ENCODE peak calls at places on chromosomes 5 and 9, in nine cellular contexts. B, W, D, H, N, K, S, G and Q are unnamed samples. For H3K4me1, the result is how much of the 10 kb centered on the place peaks cover.

GRCh38 chr5:111869681-111870080 is 112.7 kb upstream of the NREP start:
- DNase-seq in B (no peak), W (no peak), D (no peak), H (no peak), N (no peak), K (peak), S (no peak), G (no peak), Q (no peak)

GRCh38 chr5:101977729-101978345 is 318.2 kb downstream of the SLCO4C1 start:
- DNase-seq in B (no peak), W (no peak), D (no peak), H (no peak), N (peak), K (peak), S (peak), G (no peak), Q (no peak)

GRCh38 chr9:83199240-83199639 is 136.3 kb upstream of the RASEF start:
- DNase-seq in B (peak), W (peak), D (peak), H (peak), N (no peak), K (peak), S (peak), G (no peak), Q (no peak)

GRCh38 chr5:45399041-45399440 is 297.1 kb downstream of the HCN1 start:
- DNase-seq in B (no peak), W (no peak), D (no peak), H (no peak), N (no peak), K (no peak), S (no peak), G (no peak), Q (no peak)

GRCh38 chr5:150598821-150599273 is 41.6 kb upstream of the SYNPO start:
- DNase-seq in B (no peak), W (no peak), D (no peak), H (no peak), N (no peak), K (peak), S (no peak), G (no peak), Q (no peak)

GRCh38 chr9:94160594-94161501 is 76.6 kb downstream of the PTPDC1 start:
- DNase-seq in B (no peak), W (no peak), D (no peak), H (no peak), N (no peak), K (no peak), S (no peak), G (no peak), Q (no peak)

GRCh38 chr5:151144922-151145321 is 12.7 kb downstream of the ANXA6 start:
- DNase-seq in B (no peak), W (no peak), D (no peak), H (no peak), N (no peak), K (no peak), S (no peak), G (no peak), Q (no peak)

GRCh38 chr5:67515020-67515689 is 318.6 kb upstream of the CD180 start:
- DNase-seq in B (no peak), W (no peak), D (no peak), H (no peak), N (no peak), K (no peak), S (no peak), G (no peak), Q (no peak)

GRCh38 chr9:123957731-123958130 is 27.8 kb upstream of the DENND1A start:
- DNase-seq in B (no peak), W (no peak), D (no peak), H (no peak), N (no peak), K (no peak), S (no peak), G (no peak), Q (no peak)

GRCh38 chr5:126851441-126852103 is 74.6 kb downstream of the LMNB1 start:
- DNase-seq in B (no peak), W (no peak), D (no peak), H (no peak), N (no peak), K (no peak), S (no peak), G (no peak), Q (no peak)

GRCh38 chr9:93300585-93301081 is 116.7 kb downstream of the WNK2 start:
- DNase-seq in B (peak), W (peak), D (peak), H (peak), N (no peak), K (no peak), S (no peak), G (no peak), Q (no peak)

GRCh38 chr5:132180134-132180745 is 47.4 kb downstream of the P4HA2 start:
- DNase-seq in B (peak), W (no peak), D (peak), H (no peak), N (peak), K (peak), S (peak), G (no peak), Q (no peak)

GRCh38 chr5:73381587-73382411 is 66.8 kb downstream of the FOXD1 start:
- DNase-seq in B (no peak), W (no peak), D (no peak), H (no peak), N (no peak), K (no peak), S (no peak), G (no peak), Q (no peak)

GRCh38 chr5:138353550-138353893 is 1.0 kb downstream of the KDM3B start:
- DNase-seq in B (no peak), W (no peak), D (no peak), H (no peak), N (no peak), K (no peak), S (no peak), G (no peak), Q (no peak)

GRCh38 chr9:76996700-76997099 is 22.8 kb upstream of the FOXB2 start:
- DNase-seq in B (peak), W (no peak), D (peak), H (no peak), N (peak), K (no peak), S (no peak), G (no peak), Q (no peak)

GRCh38 chr5:126053630-126054029 is 369.6 kb upstream of the GRAMD2B start:
- DNase-seq in B (no peak), W (no peak), D (no peak), H (no peak), N (no peak), K (no peak), S (no peak), G (no peak), Q (no peak)

GRCh38 chr9:84514421-84514820 is 155.1 kb upstream of the NTRK2 start:
- DNase-seq in B (no peak), W (no peak), D (peak), H (no peak), N (no peak), K (no peak), S (no peak), G (no peak), Q (no peak)

GRCh38 chr5:79200573-79201183 is 35.3 kb upstream of the JMY start:
- DNase-seq in B (no peak), W (no peak), D (no peak), H (no peak), N (no peak), K (no peak), S (peak), G (no peak), Q (no peak)

GRCh38 chr5:43190755-43191603 is 1.0 kb upstream of the NIM1K start:
- DNase-seq in B (no peak), W (no peak), D (no peak), H (no peak), N (peak), K (no peak), S (no peak), G (no peak), Q (no peak)

GRCh38 chr5:95823738-95824609 is 1.4 kb upstream of the GLRX start:
- DNase-seq in B (peak), W (no peak), D (peak), H (peak), N (peak), K (no peak), S (peak), G (peak), Q (no peak)

GRCh38 chr9:69141851-69142250 is 32.2 kb upstream of the TJP2 start:
- DNase-seq in B (peak), W (no peak), D (no peak), H (no peak), N (no peak), K (no peak), S (no peak), G (no peak), Q (no peak)

DNA sequence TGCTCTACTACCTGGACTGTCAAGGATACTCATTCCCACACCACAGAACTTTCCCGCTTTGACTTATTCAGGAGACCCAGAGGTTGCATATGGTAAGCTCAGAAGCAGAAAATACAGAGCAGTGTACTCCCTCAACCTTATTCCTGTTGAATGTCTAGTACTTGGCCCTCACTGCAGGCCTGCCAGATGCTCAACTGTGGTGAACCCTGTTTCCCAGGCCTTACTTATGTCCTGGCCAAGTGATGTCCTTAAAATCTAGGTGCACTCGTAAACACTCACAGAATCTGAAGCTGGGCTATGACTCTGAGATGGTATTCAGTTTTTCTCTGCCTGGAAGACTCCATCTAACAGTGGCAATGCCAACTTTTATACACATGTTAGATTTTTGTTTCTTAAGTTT is 21.0 kb downstream of the DIAPH1 start:
- DNase-seq in B (no peak), W (no peak), D (no peak), H (no peak), N (no peak), K (no peak), S (no peak), G (no peak), Q (no peak)
- H3K27ac ChIP-seq in B (peak), W (peak), D (no peak), H (no peak), N (no peak), K (no peak), S (no peak), G (peak), Q (peak)

DNA sequence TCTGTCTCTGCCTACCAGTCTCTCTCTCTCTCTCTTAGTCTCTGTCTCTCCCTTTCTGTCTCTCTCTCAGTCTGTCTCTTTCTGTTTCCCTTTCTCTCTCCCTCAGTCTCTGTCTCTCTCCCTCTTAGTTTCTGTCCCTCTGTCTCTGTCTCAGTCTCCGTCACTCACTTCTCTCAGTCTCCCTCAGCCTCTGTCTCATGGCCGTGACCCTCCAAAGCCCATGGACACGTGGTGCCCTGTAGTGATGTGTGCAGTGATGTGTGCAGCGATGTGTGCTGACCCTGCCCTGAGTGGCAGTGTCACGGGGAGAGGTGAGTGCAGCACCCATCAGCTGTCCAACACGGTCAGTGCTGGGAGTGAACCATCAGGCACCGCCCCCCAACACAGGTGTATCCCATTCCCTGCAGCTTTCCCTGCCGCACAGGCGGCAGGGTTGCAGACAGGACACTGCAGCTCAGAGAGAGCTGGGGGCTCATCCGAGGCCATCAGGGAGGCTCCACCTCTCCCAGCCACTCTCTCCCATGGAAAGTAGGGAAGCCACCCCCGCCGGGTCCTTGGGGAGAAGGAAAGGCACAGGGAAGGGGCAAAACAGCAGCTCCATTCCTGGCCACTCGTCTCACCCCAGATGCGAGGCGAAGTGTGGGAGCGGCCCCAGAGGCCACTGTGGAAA is 794 bp upstream of the LRRC14B start:
- DNase-seq in B (no peak), W (no peak), D (no peak), H (no peak), N (no peak), K (no peak), S (no peak), G (no peak), Q (no peak)
- H3K4me1 ChIP-seq in B (under half), W (under half), D (under half), H (under half), N (under half), K (under half), S (under half), G (under half), Q (under half)

DNA sequence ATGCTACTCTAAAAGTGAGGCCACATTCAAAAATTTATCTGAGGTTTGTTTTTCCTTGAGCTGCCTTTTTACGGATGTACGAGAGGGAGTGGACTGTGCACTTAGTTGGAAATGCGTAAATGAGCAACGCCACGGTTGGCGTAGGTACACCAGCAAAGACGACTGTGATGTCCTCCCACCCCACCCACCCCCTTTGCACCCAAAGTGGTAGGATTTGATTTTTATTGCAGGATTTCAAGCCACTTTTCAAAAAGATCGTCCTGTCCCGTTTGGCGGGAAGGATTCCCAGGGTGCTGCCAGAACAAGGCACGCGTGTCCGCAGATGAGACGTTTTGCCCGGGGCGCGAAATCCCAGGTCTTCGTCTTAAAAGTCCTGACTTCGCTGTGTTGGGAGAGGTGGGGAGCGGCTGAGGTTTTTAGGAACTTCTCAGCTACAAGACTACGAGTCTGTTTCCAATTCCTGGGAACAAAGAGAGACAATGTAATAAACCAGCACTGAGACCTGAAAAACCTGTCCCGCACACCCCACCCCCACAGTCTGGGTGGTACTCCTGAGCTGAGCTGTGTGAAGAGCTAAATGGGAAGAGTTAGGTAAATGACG is 1.0 kb upstream of the TLE1 start:
- DNase-seq in B (peak), W (peak), D (peak), H (peak), N (peak), K (peak), S (peak), G (no peak), Q (peak)
- H3K27ac ChIP-seq in B (peak), W (peak), D (peak), H (peak), N (peak), K (peak), S (peak), G (no peak), Q (no peak)

GRCh38 chr5:59064256-59064655 is 481.4 kb downstream of the RAB3C start:
- DNase-seq in B (no peak), W (no peak), D (no peak), H (no peak), N (no peak), K (no peak), S (no peak), G (no peak), Q (no peak)
- H3K4me1 ChIP-seq in B (under half), W (under half), D (under half), H (under half), N (under half), K (under half), S (half or more), G (under half), Q (under half)